ENCODE peak calls at places on chromosomes 5 and 9, in seven cellular contexts. U is cardiac fibroblast, A is posterior cingulate gyrus, K is Daoy, I is fibroblast of gingiva, O is T-cell, R is iris pigment epithelial cell. E is an unnamed sample.

GRCh38 chr9:77474903-77475302 is 173.2 kb downstream of the GNA14 start:
- DNase-seq in U (no peak), R (no peak), O (no peak), K (no peak), A (no peak), I (no peak), E (no peak)

GRCh38 chr5:81202652-81203051 is 30.5 kb upstream of the CKMT2 start:
- DNase-seq in O (no peak), A (no peak), K (no peak), I (peak), U (peak), R (no peak), E (no peak)

GRCh38 chr9:124399323-124399962 is 15.8 kb downstream of the PSMB7 start:
- DNase-seq in O (no peak), A (no peak), I (peak), U (peak), R (no peak), K (peak), E (peak)

GRCh38 chr5:91028518-91028956 is 354.6 kb downstream of the ARRDC3 start:
- DNase-seq in A (no peak), U (no peak), I (no peak), O (no peak), R (no peak), K (no peak), E (no peak)

GRCh38 chr5:40873481-40873880 is 32.3 kb downstream of the CARD6 start:
- DNase-seq in O (no peak), U (no peak), K (no peak), R (no peak), A (no peak), I (no peak), E (no peak)

GRCh38 chr9:122807271-122807900 is 7.5 kb downstream of the OR1K1 start:
- DNase-seq in R (no peak), O (no peak), A (no peak), I (no peak), U (no peak), K (no peak), E (no peak)

GRCh38 chr5:95761771-95762680 is 30.9 kb downstream of the RHOBTB3 start:
- DNase-seq in A (no peak), K (peak), O (no peak), R (peak), U (peak), I (no peak), E (peak)

GRCh38 chr9:100428871-100429654 is 2.1 kb downstream of the MSANTD3 start:
- DNase-seq in R (peak), U (peak), I (peak), A (peak), O (no peak), K (peak), E (peak)

GRCh38 chr9:134459164-134459563 is 132.9 kb downstream of the RXRA start:
- DNase-seq in K (no peak), O (no peak), I (no peak), U (no peak), A (no peak), R (no peak), E (no peak)

GRCh38 chr5:73448072-73448432 is 525 bp downstream of the FOXD1 start:
- DNase-seq in I (no peak), U (no peak), R (peak), A (no peak), K (no peak), O (no peak), E (no peak)

GRCh38 chr5:157159209-157159751 is 6.8 kb downstream of the GARIN3 start:
- DNase-seq in A (no peak), I (no peak), R (no peak), O (peak), U (no peak), K (no peak), E (no peak)

GRCh38 chr9:72140582-72140981 is 8.7 kb upstream of the GDA start:
- DNase-seq in I (no peak), R (no peak), A (no peak), K (peak), U (no peak), O (no peak), E (no peak)

GRCh38 chr5:115366223-115366622 is 69.8 kb upstream of the CCDC112 start:
- DNase-seq in R (peak), A (no peak), K (peak), O (no peak), I (peak), U (peak), E (peak)

GRCh38 chr5:111741270-111741669 is 15.7 kb downstream of the NREP start:
- DNase-seq in U (no peak), I (peak), R (peak), A (no peak), O (no peak), K (no peak), E (no peak)

GRCh38 chr9:130036099-130036498 is 6.9 kb downstream of the FNBP1 start:
- DNase-seq in O (no peak), A (no peak), R (peak), I (peak), K (peak), U (peak), E (peak)

GRCh38 chr9:70113403-70114022 is 69.9 kb downstream of the MAMDC2 start:
- DNase-seq in U (peak), O (no peak), K (peak), I (peak), A (peak), R (peak), E (peak)

GRCh38 chr5:97425511-97425910 is 242.5 kb upstream of the RIOK2 start:
- DNase-seq in I (no peak), O (no peak), U (peak), K (no peak), A (peak), R (peak), E (no peak)

GRCh38 chr9:4277531-4277991 is 22.3 kb downstream of the GLIS3 start:
- DNase-seq in I (peak), A (no peak), R (peak), U (peak), K (peak), O (no peak), E (no peak)

GRCh38 chr9:103287361-103287760 is 292.2 kb downstream of the CYLC2 start:
- DNase-seq in O (no peak), I (no peak), U (no peak), K (no peak), A (no peak), R (no peak), E (no peak)

GRCh38 chr9:121055642-121056143 is 5.6 kb upstream of the C5 start:
- DNase-seq in O (no peak), U (peak), A (no peak), K (peak), I (no peak), R (peak), E (peak)

GRCh38 chr9:134502261-134503211 is 139.1 kb upstream of the COL5A1 start:
- DNase-seq in U (peak), K (peak), R (peak), O (no peak), A (no peak), I (peak), E (peak)

GRCh38 chr9:101791938-101792337 is 53.5 kb upstream of the GRIN3A start:
- DNase-seq in R (peak), U (no peak), A (no peak), O (no peak), I (peak), K (no peak), E (no peak)

GRCh38 chr5:153489611-153490010 is 859 bp upstream of the GRIA1 start:
- DNase-seq in U (no peak), K (no peak), O (no peak), A (no peak), R (peak), I (no peak), E (peak)

GRCh38 chr5:106020889-106021288 is 1649.8 kb downstream of the EFNA5 start:
- DNase-seq in U (peak), A (no peak), O (no peak), I (no peak), K (no peak), R (peak), E (peak)

GRCh38 chr9:122939611-122940010 is 1.2 kb upstream of the RABGAP1 start:
- DNase-seq in K (no peak), R (no peak), O (no peak), I (no peak), U (no peak), A (no peak), E (no peak)

GRCh38 chr5:103224118-103224893 is 34.3 kb upstream of the MACIR start:
- DNase-seq in K (peak), I (peak), A (no peak), U (peak), R (peak), O (no peak), E (peak)

GRCh38 chr5:171494452-171495121 is 75.1 kb downstream of the FGF18 start:
- DNase-seq in U (peak), O (no peak), R (peak), I (peak), A (no peak), K (peak), E (peak)

GRCh38 chr5:127960126-127960744 is 123.3 kb upstream of the SLC12A2 start:
- DNase-seq in U (peak), I (peak), K (peak), A (no peak), O (no peak), R (no peak), E (peak)

GRCh38 chr9:109232449-109232848 is 65.4 kb upstream of the FRRS1L start:
- DNase-seq in U (peak), O (no peak), R (peak), A (no peak), I (peak), K (peak), E (no peak)

GRCh38 chr5:122756263-122756911 is 18.5 kb upstream of the SNX2 start:
- DNase-seq in I (peak), R (peak), A (no peak), U (peak), K (peak), O (no peak), E (peak)

GRCh38 chr5:40353442-40353841 is 326.3 kb upstream of the PTGER4 start:
- DNase-seq in U (no peak), A (no peak), R (no peak), O (no peak), K (no peak), I (no peak), E (no peak)

GRCh38 chr9:89811896-89812450 is 207.2 kb downstream of the GADD45G start:
- DNase-seq in U (no peak), K (no peak), A (no peak), O (no peak), R (no peak), I (no peak), E (no peak)

GRCh38 chr5:10913846-10914245 is 152.8 kb upstream of the DAP start:
- DNase-seq in K (peak), O (no peak), U (peak), R (peak), I (peak), A (no peak), E (peak)

GRCh38 chr9:128434340-128434739 is 13.7 kb downstream of the CERCAM start:
- DNase-seq in A (no peak), O (no peak), K (no peak), I (no peak), U (no peak), R (no peak), E (no peak)

GRCh38 chr5:100731768-100732167 is 171.3 kb downstream of the ST8SIA4 start:
- DNase-seq in A (no peak), U (no peak), K (no peak), R (no peak), O (no peak), I (no peak), E (peak)

GRCh38 chr5:7886849-7887460 is 18.0 kb downstream of the MTRR start:
- DNase-seq in I (peak), O (no peak), A (no peak), K (no peak), R (peak), U (peak), E (peak)

GRCh38 chr5:110055301-110055700 is 365.6 kb downstream of the MAN2A1 start:
- DNase-seq in K (no peak), U (no peak), O (no peak), R (no peak), A (no peak), I (peak), E (peak)